ENCODE peak calls at places on chromosomes 12 and 14, in five cellular contexts. B is MM.1S, R is upper lobe of left lung, S is A549, W is psoas muscle. V is an unnamed sample.

GRCh38 chr14:56963381-56963780 is 153.1 kb upstream of the OTX2 start:
- DNase-seq in B (no peak), R (no peak), S (no peak), W (no peak), V (no peak)

GRCh38 chr12:130920711-130921381 is 32.9 kb upstream of the ADGRD1 start:
- DNase-seq in B (no peak), R (no peak), S (peak; percentile 51), W (peak; percentile 79), V (peak; percentile 85)

GRCh38 chr14:78253986-78254385 is 83.8 kb downstream of the NRXN3 start:
- DNase-seq in B (no peak), R (no peak), S (peak; percentile 43), W (no peak), V (no peak)

GRCh38 chr12:115114140-115114539 is 430.2 kb upstream of the TBX3 start:
- DNase-seq in B (no peak), R (no peak), S (no peak), W (no peak), V (no peak)

GRCh38 chr12:47808049-47808448 is 11.7 kb downstream of the HDAC7 start:
- DNase-seq in B (peak; percentile 92), R (peak; percentile 61), S (no peak), W (peak; percentile 69), V (no peak)

GRCh38 chr14:69049675-69050074 is 70.6 kb upstream of the ACTN1 start:
- DNase-seq in B (no peak), R (no peak), S (no peak), W (no peak), V (no peak)

GRCh38 chr14:52351561-52352491 is 37.7 kb downstream of the PTGER2 start:
- DNase-seq in B (no peak), R (no peak), S (peak; percentile 75), W (no peak), V (no peak)

GRCh38 chr12:24795699-24796385 is 153.1 kb downstream of the BCAT1 start:
- DNase-seq in B (peak; percentile 35), R (no peak), S (no peak), W (no peak), V (no peak)

GRCh38 chr12:1605129-1606020 is 11.0 kb upstream of the FBXL14 start:
- DNase-seq in B (peak; percentile 51), R (peak; percentile 34), S (peak; percentile 88), W (peak; percentile 57), V (peak; percentile 85)

GRCh38 chr12:13288501-13288900 is 92.0 kb downstream of the EMP1 start:
- DNase-seq in B (no peak), R (no peak), S (no peak), W (no peak), V (no peak)

GRCh38 chr12:31496257-31496656 is 94.7 kb downstream of the DENND5B start:
- DNase-seq in B (no peak), R (no peak), S (no peak), W (no peak), V (no peak)

GRCh38 chr14:52883658-52884057 is 67.2 kb downstream of the FERMT2 start:
- DNase-seq in B (no peak), R (no peak), S (no peak), W (no peak), V (no peak)

GRCh38 chr12:109741286-109741969 is 27.8 kb downstream of the FAM222A start:
- DNase-seq in B (no peak), R (no peak), S (no peak), W (peak; percentile 5), V (no peak)

GRCh38 chr14:100375273-100375962 is 52.3 kb downstream of the SLC25A47 start:
- DNase-seq in B (no peak), R (no peak), S (peak; percentile 64), W (peak; percentile 79), V (peak; percentile 86)

GRCh38 chr12:91732086-91732485 is 413.6 kb downstream of the BTG1 start:
- DNase-seq in B (no peak), R (no peak), S (no peak), W (no peak), V (no peak)

GRCh38 chr14:30468354-30468753 is 90.6 kb upstream of the G2E3 start:
- DNase-seq in B (no peak), R (no peak), S (no peak), W (no peak), V (no peak)

GRCh38 chr14:22478247-22478646 is 110.8 kb downstream of the DAD1 start:
- DNase-seq in B (no peak), R (no peak), S (no peak), W (no peak), V (no peak)

GRCh38 chr14:96574633-96575191 is 72.5 kb downstream of the PAPOLA start:
- DNase-seq in B (no peak), R (no peak), S (no peak), W (no peak), V (no peak)

GRCh38 chr14:91835920-91836843 is 31.2 kb downstream of the TC2N start:
- DNase-seq in B (no peak), R (peak; percentile 96), S (peak; percentile 76), W (peak; percentile 55), V (peak; percentile 94)

GRCh38 chr12:106091421-106091820 is 47.3 kb downstream of the NUAK1 start:
- DNase-seq in B (no peak), R (no peak), S (no peak), W (no peak), V (no peak)

GRCh38 chr12:70982286-70982685 is 61.7 kb upstream of the PTPRR start:
- DNase-seq in B (no peak), R (no peak), S (no peak), W (no peak), V (no peak)

GRCh38 chr12:30692470-30692869 is 3.2 kb downstream of the IPO8 start:
- DNase-seq in B (no peak), R (no peak), S (no peak), W (no peak), V (no peak)

GRCh38 chr14:54922598-54922997 is 20.0 kb upstream of the GCH1 start:
- DNase-seq in B (no peak), R (no peak), S (no peak), W (no peak), V (no peak)

GRCh38 chr14:100728962-100729361 is 2.3 kb downstream of the DLK1 start:
- DNase-seq in B (no peak), R (no peak), S (no peak), W (no peak), V (no peak)

GRCh38 chr14:61145903-61146411 is 135.2 kb downstream of the TMEM30B start:
- DNase-seq in B (no peak), R (no peak), S (no peak), W (no peak), V (no peak)

GRCh38 chr12:117143008-117143532 is 43.9 kb upstream of the TESC start:
- DNase-seq in B (no peak), R (no peak), S (peak; percentile 99), W (no peak), V (no peak)

GRCh38 chr12:55823419-55823818 is 5.6 kb downstream of the ORMDL2 start:
- DNase-seq in B (no peak), R (no peak), S (no peak), W (no peak), V (peak; percentile 5)

GRCh38 chr14:91911474-91912032 is 35.9 kb downstream of the FBLN5 start:
- DNase-seq in B (peak; percentile 7), R (no peak), S (peak; percentile 68), W (no peak), V (no peak)

GRCh38 chr12:5166976-5167375 is 123.3 kb downstream of the KCNA5 start:
- DNase-seq in B (no peak), R (no peak), S (no peak), W (no peak), V (no peak)

GRCh38 chr12:117933545-117933944 is 35.2 kb downstream of the KSR2 start:
- DNase-seq in B (no peak), R (no peak), S (no peak), W (no peak), V (no peak)

GRCh38 chr12:68455676-68456345 is 123.6 kb upstream of the MDM1 start:
- DNase-seq in B (peak; percentile 33), R (no peak), S (no peak), W (no peak), V (no peak)

GRCh38 chr14:95045836-95046430 is 111.4 kb downstream of the DICER1 start:
- DNase-seq in B (no peak), R (no peak), S (no peak), W (no peak), V (peak; percentile 38)

GRCh38 chr14:29123017-29123416 is 356.4 kb downstream of the FOXG1 start:
- DNase-seq in B (no peak), R (no peak), S (no peak), W (no peak), V (no peak)
- TF ChIP-seq CTCF in B (no peak), R (no peak), S (no peak), W (no peak), V (no peak)

GRCh38 chr12:54412786-54413185 is 6.3 kb downstream of the ITGA5 start:
- DNase-seq in B (no peak), R (no peak), S (no peak), W (no peak), V (no peak)

GRCh38 chr12:54414191-54414525 is 4.9 kb downstream of the ITGA5 start:
- DNase-seq in B (no peak), R (no peak), S (no peak), W (no peak), V (no peak)

GRCh38 chr12:54411398-54412241 is 7.4 kb downstream of the ITGA5 start:
- DNase-seq in B (no peak), R (peak; percentile 87), S (peak; percentile 53), W (peak; percentile 86), V (no peak)

GRCh38 chr12:54413284-54414190 is 5.5 kb downstream of the ITGA5 start:
- DNase-seq in B (peak; percentile 29), R (no peak), S (no peak), W (peak; percentile 52), V (no peak)

DNA sequence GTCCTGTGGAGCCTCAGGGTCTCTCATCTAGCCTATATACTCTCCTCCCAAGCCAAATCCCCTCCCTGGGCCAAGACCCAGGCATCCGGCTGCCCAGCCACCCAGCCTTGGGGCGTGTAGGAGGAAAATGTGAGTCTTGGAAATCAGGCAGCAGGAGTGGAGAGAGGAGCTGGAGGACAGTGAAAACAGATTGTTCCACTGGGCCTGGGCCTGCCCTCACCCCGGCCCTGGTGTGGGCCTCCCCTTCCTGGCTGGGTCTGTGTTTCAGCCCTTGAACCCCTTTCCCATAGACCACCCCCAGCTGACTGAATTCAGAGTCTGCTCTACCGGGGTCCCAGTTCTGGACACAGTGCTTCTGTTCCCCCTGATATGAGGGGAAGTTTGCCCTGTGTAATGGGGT is 6.7 kb downstream of the ITGA5 start:
- DNase-seq in B (no peak), R (no peak), S (no peak), W (no peak), V (no peak)
- H3K4me3 ChIP-seq in B (no peak overlapping the region), R (peak overlapping the region; percentile 8), S (no peak overlapping the region), W (peak overlapping the region; percentile 21), V (peak overlapping the region; percentile 93)

GRCh38 chr12:75815756-75816155 is 215.8 kb downstream of the PHLDA1 start:
- DNase-seq in B (no peak), R (no peak), S (no peak), W (no peak), V (no peak)
- H3K27ac ChIP-seq in B (no peak overlapping the region), R (no peak overlapping the region), S (peak overlapping the region; percentile 65), W (no peak overlapping the region), V (peak overlapping the region; percentile 5)

DNA sequence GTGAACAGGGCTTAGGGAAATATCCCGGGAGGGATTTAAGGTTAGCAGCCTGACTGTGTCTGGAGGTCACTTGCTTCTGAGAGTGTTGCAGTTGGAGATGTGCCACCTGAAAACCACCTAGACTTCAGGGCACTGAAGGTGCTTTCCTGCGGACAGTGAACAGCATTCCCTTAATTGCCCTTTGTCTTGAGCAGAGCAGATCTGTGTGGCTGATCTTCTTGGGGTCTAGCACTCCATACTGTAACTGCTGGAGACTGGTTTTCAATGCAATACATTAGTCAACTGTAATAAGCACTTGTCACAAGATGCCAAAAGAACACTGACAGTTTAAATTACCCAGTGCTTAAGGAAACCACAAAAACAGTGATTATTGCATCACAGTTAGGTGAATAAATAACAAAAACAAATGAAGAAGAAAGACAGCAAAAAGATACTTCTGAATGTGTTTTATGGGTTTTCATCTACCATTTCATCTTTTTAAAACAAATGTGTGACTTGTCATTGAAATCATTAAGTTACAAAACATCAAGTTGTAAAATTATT is 111.8 kb downstream of the PRIMA1 start:
- DNase-seq in B (no peak), R (no peak), S (no peak), W (no peak), V (no peak)
- TF ChIP-seq CTCF in B (no peak), R (no peak), S (no peak), W (no peak), V (no peak)

V was measured in coronary artery.